ENCODE peak calls at places on chromosomes 6 and 20, in six cellular contexts. K is brain microvascular endothelial cell, G is NCI-H460, Z is HT-29, D is ovary, S is epithelial cell of esophagus. M is an unnamed sample.

GRCh38 chr20:62776692-62777527 is 19.4 kb upstream of the MRGBP start:
- DNase-seq in K (no peak), G (peak; percentile 77), Z (peak; percentile 90), D (no peak), S (peak; percentile 46), M (peak; percentile 28)

GRCh38 chr6:84560431-84561375 is 203.7 kb downstream of the TBX18 start:
- DNase-seq in K (no peak), G (no peak), Z (no peak), D (no peak), S (no peak), M (no peak)

GRCh38 chr6:90478278-90478677 is 108.6 kb downstream of the MAP3K7 start:
- DNase-seq in K (no peak), G (no peak), Z (no peak), D (no peak), S (no peak), M (no peak)

GRCh38 chr6:110813813-110814487 is 1.3 kb downstream of the CDK19 start:
- DNase-seq in K (no peak), G (no peak), Z (peak; percentile 48), D (no peak), S (peak; percentile 22), M (peak; percentile 3)

GRCh38 chr20:53660078-53660909 is 66.7 kb upstream of the ZNF217 start:
- DNase-seq in K (no peak), G (no peak), Z (no peak), D (peak; percentile 66), S (no peak), M (no peak)

GRCh38 chr20:41329435-41330342 is 10.9 kb upstream of the LPIN3 start:
- DNase-seq in K (peak; percentile 98), G (peak; percentile 33), Z (no peak), D (peak; percentile 81), S (peak; percentile 95), M (peak; percentile 94)

GRCh38 chr20:38113401-38114325 is 51.4 kb downstream of the TGM2 start:
- DNase-seq in K (peak; percentile 55), G (no peak), Z (peak; percentile 84), D (no peak), S (peak; percentile 17), M (peak; percentile 54)

GRCh38 chr6:47206626-47207025 is 103.1 kb downstream of the TNFRSF21 start:
- DNase-seq in K (peak; percentile 54), G (no peak), Z (peak; percentile 45), D (no peak), S (no peak), M (peak; percentile 61)

GRCh38 chr6:22240025-22240424 is 56.8 kb downstream of the PRL start:
- DNase-seq in K (no peak), G (no peak), Z (no peak), D (no peak), S (no peak), M (no peak)

GRCh38 chr20:56826971-56827645 is 198.0 kb downstream of the TFAP2C start:
- DNase-seq in K (peak; percentile 12), G (no peak), Z (no peak), D (no peak), S (peak; percentile 94), M (no peak)

GRCh38 chr6:34391711-34392496 is 565 bp downstream of the NUDT3 start:
- DNase-seq in K (peak; percentile 27), G (no peak), Z (peak; percentile 61), D (peak; percentile 64), S (peak; percentile 66), M (peak; percentile 33)

GRCh38 chr6:168919455-168920179 is 334.0 kb downstream of the THBS2 start:
- DNase-seq in K (no peak), G (no peak), Z (no peak), D (no peak), S (no peak), M (no peak)

GRCh38 chr6:53151676-53152075 is 3.0 kb upstream of the GCM1 start:
- DNase-seq in K (no peak), G (peak; percentile 4), Z (peak; percentile 34), D (no peak), S (peak; percentile 37), M (no peak)

GRCh38 chr6:28258877-28259777 is at the start of gene NKAPL:
- DNase-seq in K (peak; percentile 66), G (no peak), Z (no peak), D (peak; percentile 84), S (peak; percentile 64), M (no peak)

GRCh38 chr6:81326856-81327561 is 425.5 kb downstream of the TENT5A start:
- DNase-seq in K (no peak), G (no peak), Z (no peak), D (no peak), S (no peak), M (no peak)

GRCh38 chr6:134310817-134311216 is 7.1 kb downstream of the SGK1 start:
- DNase-seq in K (no peak), G (no peak), Z (no peak), D (no peak), S (no peak), M (no peak)

GRCh38 chr6:88561034-88561973 is 395.2 kb upstream of the CNR1 start:
- DNase-seq in K (no peak), G (no peak), Z (no peak), D (no peak), S (no peak), M (no peak)

GRCh38 chr6:16476861-16477260 is 238.5 kb downstream of the GMPR start:
- DNase-seq in K (no peak), G (no peak), Z (no peak), D (no peak), S (no peak), M (no peak)

GRCh38 chr20:37243937-37244571 is 17.6 kb downstream of the GHRH start:
- DNase-seq in K (no peak), G (no peak), Z (no peak), D (no peak), S (no peak), M (no peak)

GRCh38 chr20:50138479-50139393 is 14.8 kb downstream of the PEDS1 start:
- DNase-seq in K (no peak), G (peak; percentile 53), Z (peak; percentile 90), D (no peak), S (peak; percentile 47), M (no peak)

GRCh38 chr20:51668932-51669331 is 99.3 kb downstream of the ATP9A start:
- DNase-seq in K (no peak), G (no peak), Z (no peak), D (no peak), S (peak; percentile 31), M (no peak)

GRCh38 chr6:44977406-44977740 is 350.8 kb upstream of the RUNX2 start:
- DNase-seq in K (no peak), G (no peak), Z (no peak), D (no peak), S (no peak), M (no peak)

GRCh38 chr20:15637971-15638754 is 935.1 kb downstream of the KIF16B start:
- DNase-seq in K (no peak), G (no peak), Z (no peak), D (no peak), S (no peak), M (no peak)

GRCh38 chr6:36442083-36442670 is 477 bp downstream of the PXT1 start:
- DNase-seq in K (no peak), G (no peak), Z (no peak), D (no peak), S (no peak), M (no peak)

GRCh38 chr6:135424385-135424784 is 73.2 kb downstream of the AHI1 start:
- DNase-seq in K (no peak), G (no peak), Z (no peak), D (no peak), S (no peak), M (no peak)

GRCh38 chr6:10146723-10147451 is 268.0 kb downstream of the TFAP2A start:
- DNase-seq in K (peak; percentile 45), G (no peak), Z (peak; percentile 16), D (no peak), S (peak; percentile 71), M (peak; percentile 21)

GRCh38 chr6:145502417-145502816 is 232.9 kb downstream of the EPM2A start:
- DNase-seq in K (no peak), G (no peak), Z (peak; percentile 23), D (no peak), S (peak; percentile 91), M (no peak)

GRCh38 chr20:3000852-3001523 is 42.4 kb upstream of the GNRH2 start:
- DNase-seq in K (peak; percentile 53), G (peak; percentile 24), Z (peak; percentile 77), D (no peak), S (no peak), M (no peak)

GRCh38 chr20:9978395-9979004 is 56.3 kb upstream of the ANKEF1 start:
- DNase-seq in K (peak; percentile 82), G (peak; percentile 79), Z (peak; percentile 75), D (peak; percentile 62), S (peak; percentile 90), M (peak; percentile 33)

GRCh38 chr6:170209354-170210025 is 81.4 kb downstream of the DLL1 start:
- DNase-seq in K (no peak), G (no peak), Z (no peak), D (no peak), S (no peak), M (no peak)

M was measured in NCI-H226.